ENCODE peak calls at places on chromosomes 7 and 10, in nine cellular contexts. L is nephron progenitor cell, F is hepatocyte, P is RWPE1, U is AG04450, G is chondrocyte, N is cardiac fibroblast, C is sigmoid colon, O is mesothelial cell of epicardium. J is an unnamed sample.
A peak's percentile ranks its signal among the peaks of the same experiment; 100 is the strongest.

GRCh38 chr7:94160719-94161435 is 156.7 kb upstream of the BET1 start:
- DNase-seq in F (no peak), O (no peak), P (no peak), U (no peak), N (no peak), L (no peak), G (no peak), C (no peak), J (no peak)

GRCh38 chr7:117731455-117731854 is 141.8 kb downstream of the CTTNBP2 start:
- DNase-seq in G (no peak), O (no peak), C (no peak), F (no peak), L (no peak), N (no peak), P (no peak), U (no peak), J (no peak)

GRCh38 chr7:128939861-128940410 is 2.2 kb downstream of the IRF5 start:
- DNase-seq in C (no peak), L (no peak), F (no peak), O (no peak), P (no peak), G (no peak), N (no peak), U (no peak), J (no peak)

GRCh38 chr10:69650589-69651261 is 20.7 kb downstream of the FAM241B start:
- DNase-seq in G (peak; percentile 66), L (no peak), N (no peak), P (no peak), U (no peak), C (no peak), O (no peak), F (no peak), J (no peak)

GRCh38 chr10:117544729-117545140 is 2.2 kb downstream of the EMX2 start:
- DNase-seq in G (no peak), P (no peak), U (no peak), L (peak; percentile 42), F (no peak), O (no peak), C (no peak), N (no peak), J (no peak)

GRCh38 chr10:110865184-110865803 is 6.4 kb upstream of the PDCD4 start:
- DNase-seq in N (peak; percentile 61), L (no peak), O (no peak), P (peak; percentile 70), U (no peak), C (no peak), F (peak; percentile 81), G (no peak), J (no peak)

GRCh38 chr7:17130281-17131059 is 168.0 kb upstream of the AHR start:
- DNase-seq in O (no peak), L (peak; percentile 9), P (peak; percentile 22), F (peak; percentile 63), N (peak; percentile 80), G (no peak), C (no peak), U (peak; percentile 39), J (no peak)

GRCh38 chr7:130884437-130885417 is 150.7 kb upstream of the KLF14 start:
- DNase-seq in O (no peak), L (no peak), F (peak; percentile 74), N (no peak), U (no peak), P (no peak), C (no peak), G (no peak), J (no peak)

GRCh38 chr7:2544541-2545188 is 10.7 kb downstream of the BRAT1 start:
- DNase-seq in U (no peak), G (peak; percentile 56), C (peak; percentile 43), O (no peak), L (no peak), N (no peak), P (no peak), F (no peak), J (no peak)

GRCh38 chr7:141158562-141158961 is 84.7 kb downstream of the TMEM178B start:
- DNase-seq in N (peak; percentile 89), L (no peak), P (peak; percentile 70), U (peak; percentile 66), G (no peak), F (peak; percentile 24), O (no peak), C (peak; percentile 72), J (no peak)

DNA sequence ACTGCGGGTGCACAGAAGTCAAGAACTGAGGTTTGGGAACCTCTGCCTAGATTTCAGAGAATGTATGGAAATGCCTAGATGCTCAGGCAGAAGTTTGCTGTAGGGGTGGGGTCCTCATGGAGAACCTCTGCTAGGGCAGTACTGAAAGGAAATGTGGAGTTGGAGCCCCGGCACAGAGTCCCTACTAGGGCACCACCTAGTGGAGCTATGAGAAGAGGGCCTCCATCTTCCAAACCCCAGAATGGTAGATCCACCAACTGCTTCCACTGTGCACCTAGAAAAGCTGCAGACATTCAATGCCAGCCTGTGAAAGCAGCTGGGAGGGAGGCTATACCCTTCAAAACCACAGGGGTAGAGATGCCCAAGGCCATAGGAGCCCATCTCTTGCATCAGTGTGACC is 1336.0 kb upstream of the CELF2 start:
- DNase-seq in G (no peak), O (no peak), N (no peak), P (no peak), C (no peak), F (no peak), L (no peak), U (no peak), J (no peak)
- TF ChIP-seq CTCF in G (peak; percentile 20), O (no peak), N (peak; percentile 21), P (no peak), C (no peak), F (no peak), L (no peak), U (no peak), J (no peak)

GRCh38 chr10:70736470-70736982 is 48.7 kb downstream of the TBATA start:
- DNase-seq in U (no peak), G (no peak), C (no peak), L (no peak), O (no peak), N (no peak), F (no peak), P (no peak), J (no peak)

GRCh38 chr10:70737250-70737649 is 47.9 kb downstream of the TBATA start:
- DNase-seq in L (no peak), G (no peak), P (no peak), F (no peak), U (no peak), O (no peak), C (no peak), N (no peak), J (no peak)

GRCh38 chr10:70740441-70741288 is 44.5 kb downstream of the TBATA start:
- DNase-seq in N (no peak), P (no peak), O (no peak), C (no peak), L (no peak), G (peak; percentile 57), F (no peak), U (no peak), J (no peak)

GRCh38 chr10:70737977-70738376 is 47.2 kb downstream of the TBATA start:
- DNase-seq in P (no peak), L (no peak), U (no peak), C (no peak), O (no peak), G (no peak), N (no peak), F (no peak), J (no peak)

GRCh38 chr10:70738425-70739121 is 46.6 kb downstream of the TBATA start:
- DNase-seq in G (no peak), O (no peak), U (no peak), N (no peak), C (no peak), L (peak; percentile 29), F (no peak), P (no peak), J (no peak)
- TF ChIP-seq CTCF in G (peak; percentile 14), O (no peak), U (peak; percentile 13), N (peak; percentile 4), C (no peak), L (peak; percentile 29), F (no peak), P (no peak), J (no peak)

DNA sequence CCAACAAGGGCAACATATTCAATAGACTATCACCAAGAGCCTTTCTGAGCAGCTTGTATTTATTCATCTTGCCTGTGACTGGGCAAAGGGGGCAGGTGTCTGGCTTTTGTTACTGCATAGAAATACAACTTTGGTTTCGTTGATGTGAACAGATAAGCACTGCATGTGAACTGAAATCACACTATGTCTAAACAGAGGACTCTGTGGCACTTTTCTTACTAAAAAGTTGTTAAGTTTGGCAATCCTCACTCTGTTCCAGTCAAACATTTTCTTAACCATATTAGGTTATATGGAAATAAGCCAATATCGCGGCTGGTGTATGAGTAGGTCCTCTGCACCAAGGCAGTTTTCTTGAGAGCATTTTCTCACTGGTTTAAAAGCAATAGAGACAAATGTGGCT is 48.5 kb downstream of the CALD1 start:
- DNase-seq in O (no peak), N (peak; percentile 96), F (no peak), L (no peak), P (no peak), C (peak; percentile 76), U (peak; percentile 37), G (no peak), J (no peak)
- TF ChIP-seq CTCF in O (no peak), N (no peak), F (no peak), L (no peak), P (no peak), C (no peak), U (no peak), G (no peak), J (no peak)

DNA sequence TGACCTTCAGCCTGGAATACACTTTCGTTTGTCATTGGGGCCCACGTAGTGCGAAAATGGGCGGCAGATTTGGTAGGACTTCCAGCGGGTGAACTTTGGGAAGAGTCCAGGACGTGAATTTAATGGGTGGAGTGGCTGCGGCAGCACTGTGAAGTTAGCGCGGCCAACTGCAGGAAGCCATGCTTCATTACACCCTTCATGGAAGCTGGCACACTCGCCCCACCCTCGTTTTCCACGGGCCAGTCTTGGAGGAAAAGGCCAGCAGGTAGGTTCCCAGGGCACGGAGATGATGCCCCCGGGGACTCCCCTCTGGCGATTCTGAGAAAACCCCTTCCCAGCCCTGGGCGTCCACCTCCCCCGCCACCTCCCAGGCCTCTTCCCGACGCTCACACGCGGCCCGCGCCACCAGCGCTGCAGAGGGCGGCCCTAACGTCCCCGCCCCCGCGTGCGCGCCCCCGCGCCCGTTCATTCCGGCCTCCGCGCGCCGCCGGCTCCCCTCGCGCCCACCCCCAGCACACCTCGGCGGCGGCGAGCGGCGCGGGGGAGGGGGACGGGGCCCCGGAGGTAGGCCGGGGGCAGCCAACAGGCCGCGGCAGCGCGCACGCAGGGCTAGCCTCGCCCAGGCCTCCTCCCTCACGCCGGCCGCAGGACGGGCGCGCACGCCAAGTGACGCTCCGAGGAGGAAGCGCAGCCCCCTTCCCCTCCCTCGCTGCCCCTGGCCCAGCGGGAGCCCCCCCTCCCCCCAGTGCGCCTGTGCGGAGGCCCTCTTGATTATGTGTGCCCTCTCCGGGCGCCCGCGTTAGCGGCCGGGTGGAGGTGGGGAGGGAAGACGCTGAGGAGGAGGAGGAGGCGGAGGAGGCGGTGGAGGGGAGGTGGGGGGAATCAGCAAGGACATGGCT is at the start of gene MLLT10:
- DNase-seq in L (peak; percentile 93), P (peak; percentile 81), C (peak; percentile 97), U (peak; percentile 88), N (peak; percentile 92), F (peak; percentile 98), O (peak; percentile 93), G (peak; percentile 99), J (peak; percentile 88)
- TF ChIP-seq CTCF in L (no peak), P (no peak), C (peak; percentile 55), U (peak; percentile 43), N (peak; percentile 32), F (no peak), O (no peak), G (peak; percentile 69), J (peak; percentile 30)

J was measured in dorsolateral prefrontal cortex.